ENCODE peak calls at places on chromosomes 11 and 22, in nine cellular contexts. E is tibial nerve, W is neural progenitor cell, Z is psoas muscle, D is chondrocyte, H is Calu3, S is K562, B is hepatocyte, R is upper lobe of right lung. V is an unnamed sample.

GRCh38 chr11:10725114-10725906 is 25.7 kb upstream of the CTR9 start:
- DNase-seq in E (no peak), W (no peak), Z (no peak), D (no peak), H (no peak), S (no peak), B (no peak), R (no peak), V (no peak)

GRCh38 chr22:31345331-31346254 is 553 bp downstream of the PATZ1 start:
- DNase-seq in E (peak), W (peak), Z (peak), D (no peak), H (peak), S (peak), B (peak), R (peak), V (peak)

GRCh38 chr22:24473278-24473677 is 21.9 kb upstream of the UPB1 start:
- DNase-seq in E (no peak), W (no peak), Z (no peak), D (no peak), H (no peak), S (no peak), B (no peak), R (no peak), V (no peak)

GRCh38 chr11:11996321-11997174 is 11.9 kb downstream of the DKK3 start:
- DNase-seq in E (no peak), W (no peak), Z (no peak), D (peak), H (no peak), S (no peak), B (no peak), R (no peak), V (no peak)

GRCh38 chr11:21260101-21260500 is 590.7 kb downstream of the NELL1 start:
- DNase-seq in E (no peak), W (no peak), Z (no peak), D (no peak), H (no peak), S (no peak), B (no peak), R (no peak), V (no peak)

GRCh38 chr11:10407055-10407454 is 48.0 kb upstream of the AMPD3 start:
- DNase-seq in E (no peak), W (no peak), Z (no peak), D (no peak), H (no peak), S (peak), B (no peak), R (no peak), V (no peak)

GRCh38 chr11:131495417-131495816 is 125.0 kb downstream of the NTM start:
- DNase-seq in E (peak), W (no peak), Z (peak), D (no peak), H (no peak), S (no peak), B (no peak), R (no peak), V (no peak)

GRCh38 chr22:23888615-23889401 is 5.4 kb upstream of the MIF start:
- DNase-seq in E (no peak), W (peak), Z (no peak), D (no peak), H (no peak), S (peak), B (no peak), R (no peak), V (no peak)

GRCh38 chr11:57903441-57904123 is 120.1 kb upstream of the OR9Q1 start:
- DNase-seq in E (no peak), W (no peak), Z (peak), D (no peak), H (peak), S (peak), B (peak), R (no peak), V (no peak)

GRCh38 chr22:24134090-24134846 is 47.0 kb upstream of the SUSD2 start:
- DNase-seq in E (no peak), W (peak), Z (no peak), D (no peak), H (no peak), S (no peak), B (no peak), R (peak), V (no peak)

GRCh38 chr22:21628386-21629261 is 1.2 kb downstream of the YDJC start:
- DNase-seq in E (no peak), W (no peak), Z (peak), D (no peak), H (no peak), S (peak), B (no peak), R (no peak), V (no peak)

GRCh38 chr11:93741882-93742226 is 382 bp downstream of the C11orf54 start:
- DNase-seq in E (no peak), W (peak), Z (no peak), D (no peak), H (peak), S (peak), B (peak), R (no peak), V (peak)

GRCh38 chr11:75384438-75385080 is 14.8 kb upstream of the RPS3 start:
- DNase-seq in E (peak), W (peak), Z (peak), D (no peak), H (peak), S (peak), B (peak), R (peak), V (peak)

GRCh38 chr11:2434506-2435255 is 9.6 kb downstream of the TRPM5 start:
- DNase-seq in E (no peak), W (no peak), Z (no peak), D (peak), H (no peak), S (no peak), B (no peak), R (no peak), V (no peak)

GRCh38 chr11:17846852-17847453 is 112.4 kb downstream of the KCNC1 start:
- DNase-seq in E (no peak), W (peak), Z (peak), D (no peak), H (peak), S (peak), B (peak), R (no peak), V (no peak)

GRCh38 chr11:116836648-116837023 is 786 bp downstream of the APOA1 start:
- DNase-seq in E (no peak), W (no peak), Z (no peak), D (no peak), H (no peak), S (no peak), B (no peak), R (no peak), V (no peak)

GRCh38 chr11:87020336-87020735 is 17.4 kb upstream of the TMEM135 start:
- DNase-seq in E (no peak), W (peak), Z (no peak), D (no peak), H (no peak), S (no peak), B (no peak), R (no peak), V (no peak)

GRCh38 chr22:32661296-32661695 is 140.2 kb upstream of the TIMP3 start:
- DNase-seq in E (peak), W (no peak), Z (peak), D (no peak), H (peak), S (no peak), B (peak), R (no peak), V (no peak)

GRCh38 chr11:93063101-93063500 is 93.7 kb downstream of the MTNR1B start:
- DNase-seq in E (no peak), W (no peak), Z (no peak), D (no peak), H (no peak), S (no peak), B (no peak), R (no peak), V (no peak)

DNA sequence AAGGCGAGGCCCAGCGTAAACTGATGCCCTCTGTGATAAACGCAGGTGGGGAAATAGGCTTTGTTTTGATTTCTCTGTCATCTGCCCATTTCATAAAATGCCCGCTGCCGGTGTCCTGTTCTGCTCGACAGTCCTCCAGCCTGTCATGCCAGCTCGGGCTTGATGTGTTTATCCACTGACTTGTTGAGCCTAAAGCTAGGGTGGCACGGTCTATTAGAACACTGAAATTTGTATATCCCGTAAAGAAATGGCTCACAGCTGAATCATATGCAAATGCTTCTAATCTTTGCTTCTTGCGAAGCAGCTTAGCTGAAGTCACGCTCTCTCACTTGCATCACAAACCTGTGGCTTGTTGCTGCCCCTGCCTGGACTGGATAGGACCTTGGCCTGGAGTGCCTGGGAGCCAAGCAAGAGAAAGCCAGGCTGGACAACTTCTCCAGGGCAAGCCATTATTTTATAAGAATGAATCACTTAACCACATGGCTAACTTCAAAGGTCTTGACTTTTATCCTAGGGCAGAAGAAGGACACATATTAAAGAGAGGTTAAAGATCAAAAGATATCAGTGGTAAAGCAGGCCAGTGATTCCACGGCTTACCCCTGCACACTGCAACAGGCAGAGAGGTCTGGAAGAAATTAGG is 33.1 kb downstream of the EHF start:
- DNase-seq in E (no peak), W (peak), Z (peak), D (no peak), H (peak), S (peak), B (peak), R (peak), V (no peak)
- TF ChIP-seq CTCF in E (no peak), W (no peak), Z (no peak), D (no peak), H (no peak), S (peak), B (peak), R (no peak), V (no peak)

GRCh38 chr11:31233425-31233824 is 136.1 kb downstream of the DCDC1 start:
- DNase-seq in E (no peak), W (no peak), Z (no peak), D (no peak), H (no peak), S (no peak), B (peak), R (no peak), V (no peak)
- TF ChIP-seq CTCF in E (no peak), W (peak), Z (no peak), D (peak), H (peak), S (no peak), B (peak), R (no peak), V (no peak)

DNA sequence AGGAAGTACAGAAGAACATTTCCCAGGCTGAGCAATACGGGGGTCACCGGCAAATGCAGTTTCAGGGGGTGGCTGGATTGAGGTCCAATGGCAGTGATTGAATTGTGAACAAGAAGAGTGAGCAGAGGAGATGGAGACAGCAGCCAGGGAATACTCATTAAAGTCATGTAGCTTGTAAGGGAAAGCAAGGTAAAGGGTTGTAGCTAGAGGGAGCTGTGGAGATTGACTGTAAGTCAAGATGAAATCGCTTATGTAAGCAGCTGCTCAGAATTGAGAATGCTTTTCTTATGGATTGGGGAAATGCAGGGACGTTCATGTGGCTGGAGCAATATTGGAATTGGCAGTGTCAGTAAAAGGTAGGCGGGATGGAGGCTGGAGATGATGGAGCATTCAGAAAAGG is 111.4 kb upstream of the TBCEL start:
- DNase-seq in E (no peak), W (peak), Z (no peak), D (no peak), H (no peak), S (peak), B (peak), R (no peak), V (no peak)
- TF ChIP-seq CTCF in E (no peak), W (peak), Z (peak), D (peak), H (no peak), S (peak), B (peak), R (peak), V (peak)

GRCh38 chr22:30285846-30286200 is 3.5 kb downstream of the CASTOR1 start:
- DNase-seq in E (no peak), W (no peak), Z (no peak), D (no peak), H (no peak), S (no peak), B (no peak), R (no peak), V (no peak)

GRCh38 chr22:30286331-30286730 is 3.0 kb downstream of the CASTOR1 start:
- DNase-seq in E (no peak), W (no peak), Z (no peak), D (no peak), H (no peak), S (no peak), B (no peak), R (no peak), V (no peak)

GRCh38 chr22:30286813-30287625 is 2.3 kb downstream of the CASTOR1 start:
- DNase-seq in E (peak), W (peak), Z (peak), D (no peak), H (peak), S (peak), B (peak), R (peak), V (peak)

GRCh38 chr22:30284172-30284571 is 5.1 kb downstream of the CASTOR1 start:
- DNase-seq in E (no peak), W (no peak), Z (no peak), D (no peak), H (no peak), S (peak), B (no peak), R (no peak), V (no peak)

DNA sequence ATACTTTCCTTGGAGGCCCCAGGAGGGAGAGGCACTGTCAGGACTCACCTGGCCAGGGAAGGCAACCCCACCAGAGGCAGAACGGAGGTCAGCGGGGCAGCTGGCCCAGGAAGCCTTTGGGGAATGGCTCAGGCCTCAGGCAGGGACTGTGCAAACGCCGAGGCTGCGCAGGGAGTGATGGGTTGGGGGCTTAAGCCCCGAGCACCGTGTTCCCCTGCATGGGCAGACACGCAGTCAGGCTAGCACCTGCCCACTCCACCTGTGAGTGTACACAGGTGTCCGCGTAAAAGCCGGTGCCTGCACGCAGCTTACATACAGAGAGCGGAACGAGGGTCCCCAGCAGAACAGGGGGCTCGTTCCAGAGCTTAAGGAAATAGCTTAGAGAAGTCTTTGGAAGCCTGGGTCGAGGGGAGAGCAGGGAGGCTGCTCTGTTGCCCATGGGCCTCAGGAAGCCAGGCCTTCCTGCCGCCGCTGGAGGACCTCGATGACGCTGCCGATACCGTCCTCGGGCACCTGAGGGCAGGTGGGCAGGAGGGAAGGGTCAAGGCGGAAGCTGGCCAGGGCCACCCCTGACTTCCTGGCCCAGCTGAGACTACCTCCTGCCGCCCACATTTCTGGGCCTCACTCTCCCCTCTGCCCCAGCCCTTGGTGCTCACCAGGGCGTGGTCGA is 4.0 kb downstream of the CASTOR1 start:
- DNase-seq in E (no peak), W (no peak), Z (no peak), D (no peak), H (no peak), S (no peak), B (no peak), R (no peak), V (no peak)
- TF ChIP-seq CTCF in E (no peak), W (no peak), Z (no peak), D (no peak), H (no peak), S (no peak), B (no peak), R (no peak), V (no peak)

GRCh38 chr11:66718320-66718971 is 10.6 kb downstream of the SPTBN2 start:
- DNase-seq in E (no peak), W (no peak), Z (no peak), D (no peak), H (peak), S (no peak), B (peak), R (peak), V (no peak)
- TF ChIP-seq CTCF in E (no peak), W (no peak), Z (no peak), D (no peak), H (peak), S (no peak), B (no peak), R (no peak), V (no peak)

DNA sequence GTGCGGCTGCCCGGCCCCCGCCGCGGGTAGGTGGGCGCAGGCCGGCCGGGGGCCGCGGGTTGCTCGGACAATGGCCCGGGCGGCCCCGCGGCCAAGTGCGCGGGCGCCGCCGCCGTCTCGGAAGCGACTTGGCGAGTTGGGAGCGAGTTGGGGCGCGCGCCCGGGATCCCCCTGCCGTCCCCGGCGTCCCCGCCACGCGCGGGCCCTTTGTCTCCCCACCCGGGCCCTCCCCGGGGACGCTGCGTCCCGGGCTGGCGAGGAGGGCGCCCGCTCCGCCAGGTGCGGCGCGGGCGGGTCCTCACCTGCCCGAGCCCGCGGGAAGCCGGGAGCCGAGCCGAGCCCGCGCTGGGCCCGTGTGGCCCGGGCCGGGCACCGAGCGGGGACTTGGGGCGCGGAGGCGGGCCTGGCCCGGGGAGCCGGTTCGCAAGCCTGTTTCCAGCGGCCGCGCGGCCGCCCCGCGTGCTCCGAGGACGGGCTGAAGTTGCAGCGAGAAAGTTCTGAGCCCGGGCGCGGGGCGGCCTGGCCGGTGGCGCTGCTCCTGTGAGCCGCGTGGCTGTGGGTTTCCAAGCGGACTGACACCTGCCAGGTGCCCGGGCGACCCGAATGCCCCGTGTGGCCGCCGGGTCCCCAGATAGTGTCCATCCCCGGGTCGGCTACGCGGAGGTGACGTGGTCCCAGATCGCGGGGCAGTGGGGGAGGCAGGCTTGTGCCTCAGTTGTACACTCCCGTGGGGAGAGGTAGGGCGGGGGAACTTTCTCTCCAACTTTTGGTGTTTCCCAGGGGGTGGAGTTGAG is 586 bp downstream of the LRP5 start:
- DNase-seq in E (no peak), W (peak), Z (no peak), D (no peak), H (no peak), S (peak), B (peak), R (peak), V (no peak)
- TF ChIP-seq CTCF in E (no peak), W (no peak), Z (no peak), D (peak), H (no peak), S (no peak), B (no peak), R (no peak), V (no peak)

GRCh38 chr11:45212566-45213315 is 66.3 kb downstream of the PRDM11 start:
- DNase-seq in E (no peak), W (peak), Z (no peak), D (no peak), H (no peak), S (peak), B (no peak), R (no peak), V (no peak)
- TF ChIP-seq CTCF in E (no peak), W (peak), Z (no peak), D (peak), H (peak), S (peak), B (peak), R (no peak), V (no peak)

V was measured in natural killer cell.